ENCODE peak calls at places on chromosomes 2 and 18, in six cellular contexts. T is Daoy, E is neural crest cell, Z is activated gamma-delta T cell, D is left ventricle myocardium inferior, U is coronary artery. B is an unnamed sample.
A peak's percentile ranks its signal among the peaks of the same experiment; 100 is the strongest.

GRCh38 chr2:162750033-162750432 is 88.5 kb downstream of the KCNH7 start:
- DNase-seq in T (no peak), D (no peak), Z (no peak), E (no peak), U (no peak), B (no peak)

GRCh38 chr18:50709215-50709614 is 110.6 kb downstream of the MRO start:
- DNase-seq in Z (no peak), E (no peak), T (no peak), U (no peak), D (no peak), B (no peak)

GRCh38 chr2:7436096-7436906 is 519.1 kb downstream of the RNF144A start:
- DNase-seq in T (no peak), U (no peak), D (no peak), E (no peak), Z (no peak), B (no peak)

GRCh38 chr2:134491796-134492441 is 226.9 kb downstream of the TMEM163 start:
- DNase-seq in E (no peak), Z (no peak), T (peak; percentile 37), U (no peak), D (no peak), B (no peak)

GRCh38 chr2:222358876-222359275 is 60.1 kb upstream of the PAX3 start:
- DNase-seq in D (peak; percentile 37), Z (no peak), E (no peak), U (no peak), T (peak; percentile 12), B (no peak)

GRCh38 chr2:160352492-160352891 is 141.1 kb downstream of the RBMS1 start:
- DNase-seq in U (no peak), D (no peak), E (no peak), Z (no peak), T (no peak), B (no peak)

GRCh38 chr2:71358931-71359671 is 27.5 kb downstream of the ZNF638 start:
- DNase-seq in E (no peak), D (no peak), Z (no peak), U (no peak), T (peak; percentile 80), B (no peak)

GRCh38 chr2:55585451-55586079 is 31.9 kb downstream of the PPP4R3B start:
- DNase-seq in D (no peak), E (no peak), U (no peak), Z (no peak), T (peak; percentile 10), B (no peak)

GRCh38 chr2:202965810-202966454 is 48.7 kb upstream of the NBEAL1 start:
- DNase-seq in T (peak; percentile 78), E (no peak), Z (no peak), D (no peak), U (no peak), B (peak; percentile 17)

GRCh38 chr18:57353137-57353939 is 981 bp downstream of the ST8SIA3 start:
- DNase-seq in T (no peak), E (peak; percentile 35), U (no peak), D (no peak), Z (no peak), B (no peak)

GRCh38 chr2:169978402-169979017 is 151.3 kb downstream of the UBR3 start:
- DNase-seq in E (no peak), D (no peak), T (no peak), Z (no peak), U (no peak), B (no peak)

GRCh38 chr2:203905661-203906060 is 30.9 kb upstream of the ICOS start:
- DNase-seq in T (no peak), Z (no peak), E (no peak), U (no peak), D (no peak), B (no peak)

GRCh38 chr2:120832296-120833070 is 96.8 kb downstream of the GLI2 start:
- DNase-seq in T (no peak), E (no peak), U (no peak), Z (no peak), D (no peak), B (no peak)

GRCh38 chr18:46531472-46531871 is 125.5 kb downstream of the LOXHD1 start:
- DNase-seq in T (no peak), E (no peak), D (no peak), U (no peak), Z (no peak), B (no peak)

GRCh38 chr2:236679906-236680305 is 110.3 kb downstream of the ACKR3 start:
- DNase-seq in D (no peak), T (peak; percentile 70), Z (no peak), E (no peak), U (no peak), B (no peak)

GRCh38 chr2:173652311-173652710 is 297.6 kb downstream of the CDCA7 start:
- DNase-seq in Z (no peak), U (no peak), E (no peak), T (peak; percentile 83), D (no peak), B (no peak)

GRCh38 chr2:25310965-25311865 is 30.5 kb downstream of the DNMT3A start:
- DNase-seq in Z (no peak), U (no peak), E (no peak), D (peak; percentile 75), T (no peak), B (no peak)

GRCh38 chr2:71611247-71611646 is 157.9 kb downstream of the DYSF start:
- DNase-seq in Z (no peak), E (no peak), T (no peak), U (peak; percentile 50), D (no peak), B (no peak)

GRCh38 chr18:36131692-36132483 is 2.2 kb downstream of the ELP2 start:
- DNase-seq in T (no peak), D (no peak), Z (no peak), U (no peak), E (no peak), B (no peak)

GRCh38 chr2:3040819-3041218 is 336.8 kb downstream of the EIPR1 start:
- DNase-seq in U (peak; percentile 35), T (no peak), E (no peak), Z (no peak), D (peak; percentile 34), B (no peak)

GRCh38 chr18:60755134-60755533 is 382.6 kb upstream of the MC4R start:
- DNase-seq in U (no peak), T (no peak), E (no peak), Z (no peak), D (no peak), B (no peak)

GRCh38 chr2:66446924-66447323 is 12.0 kb downstream of the MEIS1 start:
- DNase-seq in T (no peak), Z (no peak), U (no peak), E (no peak), D (no peak), B (no peak)

GRCh38 chr2:219497495-219498279 is 1.0 kb upstream of the GMPPA start:
- DNase-seq in U (peak; percentile 97), D (peak; percentile 95), E (peak; percentile 60), T (peak; percentile 75), Z (no peak), B (no peak)

GRCh38 chr2:40360652-40361051 is 91.2 kb downstream of the SLC8A1 start:
- DNase-seq in E (no peak), D (no peak), T (no peak), U (no peak), Z (no peak), B (no peak)

GRCh38 chr2:3268705-3269029 is 109.0 kb downstream of the EIPR1 start:
- DNase-seq in T (no peak), U (no peak), E (no peak), D (no peak), Z (no peak), B (no peak)

GRCh38 chr18:12837747-12838146 is 46.3 kb downstream of the PTPN2 start:
- DNase-seq in U (no peak), T (no peak), D (no peak), Z (no peak), E (no peak), B (no peak)

GRCh38 chr18:78738076-78738690 is 241.4 kb upstream of the SALL3 start:
- DNase-seq in T (no peak), U (peak; percentile 43), Z (no peak), E (no peak), D (no peak), B (no peak)

GRCh38 chr2:84482588-84482987 is 23.5 kb upstream of the SUCLG1 start:
- DNase-seq in T (no peak), D (no peak), Z (no peak), U (no peak), E (no peak), B (no peak)

GRCh38 chr2:63735931-63736820 is 105.5 kb upstream of the UGP2 start:
- DNase-seq in Z (no peak), U (no peak), E (no peak), T (peak; percentile 8), D (no peak), B (no peak)

GRCh38 chr2:121285077-121285449 is at the start of gene TFCP2L1:
- DNase-seq in E (no peak), Z (peak; percentile 25), U (no peak), D (no peak), T (peak; percentile 61), B (no peak)

GRCh38 chr2:240395896-240396622 is 39.4 kb upstream of the GPC1 start:
- DNase-seq in U (peak; percentile 65), D (no peak), E (no peak), T (no peak), Z (no peak), B (no peak)

GRCh38 chr2:63790913-63791312 is 50.8 kb upstream of the UGP2 start:
- DNase-seq in U (no peak), Z (no peak), T (peak; percentile 70), E (no peak), D (no peak), B (no peak)

GRCh38 chr2:69163109-69163508 is 150.1 kb downstream of the ANTXR1 start:
- DNase-seq in T (peak; percentile 69), U (no peak), E (no peak), D (no peak), Z (no peak), B (peak; percentile 67)

GRCh38 chr18:70659026-70659726 is 370.3 kb downstream of the SOCS6 start:
- DNase-seq in T (peak; percentile 59), Z (no peak), D (no peak), E (no peak), U (no peak), B (no peak)

GRCh38 chr2:112138143-112139032 is at the start of gene FBLN7:
- DNase-seq in D (no peak), Z (no peak), E (peak; percentile 51), U (no peak), T (peak; percentile 26), B (no peak)